ENCODE peak calls at places on chromosomes 16 and 17, in nine cellular contexts. G is head of caudate nucleus; F is NCI-H146; W is HTR-8/SVneo; X is GM13976; C is mammary epithelial cell; Z is stimulated activated naive CD8-positive, alpha-beta T cell treated with anti-CD3 and anti-CD28 coated beads, Interleukin-15, amount 100 ng/mL, for 72 hours; L is activated T-cell treated with anti-CD3 and anti-CD28 coated beads, Interleukin-2, amount 50 U/mL, for 24 hours; R is fibroblast of mammary gland. H is an unnamed sample.

GRCh38 chr17:61813211-61813610 is 50.1 kb downstream of the BRIP1 start:
- DNase-seq in G (no peak), F (no peak), W (no peak), X (no peak), C (no peak), Z (no peak), L (no peak), R (no peak), H (no peak)

GRCh38 chr17:32943647-32944191 is 15.8 kb downstream of the TMEM98 start:
- DNase-seq in G (no peak), F (no peak), W (no peak), X (no peak), C (no peak), Z (no peak), L (no peak), R (peak; percentile 71), H (no peak)

GRCh38 chr17:78883090-78883532 is 19.9 kb downstream of the CEP295NL start:
- DNase-seq in G (peak; percentile 40), F (no peak), W (peak; percentile 79), X (no peak), C (no peak), Z (no peak), L (no peak), R (peak; percentile 89), H (peak; percentile 66)

GRCh38 chr16:84340305-84341040 is 27.9 kb upstream of the ATP2C2 start:
- DNase-seq in G (peak; percentile 33), F (no peak), W (no peak), X (no peak), C (peak; percentile 47), Z (no peak), L (no peak), R (peak; percentile 7), H (peak; percentile 48)

GRCh38 chr16:48385272-48385953 is at the start of gene SIAH1:
- DNase-seq in G (peak; percentile 86), F (peak; percentile 73), W (peak; percentile 77), X (peak; percentile 95), C (peak; percentile 77), Z (peak; percentile 93), L (peak; percentile 94), R (peak; percentile 57), H (peak; percentile 54)

GRCh38 chr17:18257268-18257681 is 1.3 kb downstream of the FLII start:
- DNase-seq in G (no peak), F (no peak), W (no peak), X (no peak), C (peak; percentile 78), Z (no peak), L (peak; percentile 42), R (no peak), H (no peak)

GRCh38 chr16:52825882-52826281 is 226.8 kb downstream of the CHD9NB start:
- DNase-seq in G (no peak), F (no peak), W (no peak), X (no peak), C (peak; percentile 38), Z (no peak), L (no peak), R (no peak), H (no peak)

GRCh38 chr17:82380860-82381702 is 9.5 kb downstream of the UTS2R start:
- DNase-seq in G (no peak), F (no peak), W (no peak), X (no peak), C (peak; percentile 26), Z (no peak), L (no peak), R (peak; percentile 74), H (no peak)

GRCh38 chr17:4043862-4044261 is 79.6 kb upstream of the ATP2A3 start:
- DNase-seq in G (no peak), F (no peak), W (no peak), X (no peak), C (no peak), Z (peak; percentile 9), L (peak; percentile 74), R (no peak), H (peak; percentile 10)

GRCh38 chr16:87328846-87329245 is 11.7 kb upstream of the C16orf95 start:
- DNase-seq in G (no peak), F (no peak), W (no peak), X (no peak), C (peak; percentile 14), Z (no peak), L (no peak), R (no peak), H (no peak)

GRCh38 chr16:89973235-89973634 is 24.7 kb downstream of the DEF8 start:
- DNase-seq in G (no peak), F (no peak), W (no peak), X (no peak), C (no peak), Z (no peak), L (no peak), R (no peak), H (no peak)

GRCh38 chr17:27944546-27945332 is 51.6 kb upstream of the LYRM9 start:
- DNase-seq in G (no peak), F (no peak), W (no peak), X (no peak), C (peak; percentile 16), Z (no peak), L (no peak), R (no peak), H (no peak)